ENCODE peak calls at places on chromosomes 6 and 20, in four cellular contexts. One of them, this sample, is unnamed.

GRCh38 chr6:4066029-4066755 is 12.7 kb downstream of the FAM217A start:
- DNase-seq in stimulated activated CD4-positive, alpha-beta T cell treated with anti-CD3 and anti-CD28 coated beads, Interleukin-2, amount 100 ng/mL, for 48 hours: no peak
- DNase-seq in T47D: peak; percentile 34
- DNase-seq in fibroblast of villous mesenchyme: no peak
- DNase-seq in this sample: no peak

GRCh38 chr20:33662172-33662571 is at the start of gene C20orf144:
- DNase-seq in stimulated activated CD4-positive, alpha-beta T cell treated with anti-CD3 and anti-CD28 coated beads, Interleukin-2, amount 100 ng/mL, for 48 hours: no peak
- DNase-seq in T47D: no peak
- DNase-seq in fibroblast of villous mesenchyme: no peak
- DNase-seq in this sample: no peak

GRCh38 chr6:16985484-16986284 is 116.2 kb upstream of the STMND1 start:
- DNase-seq in stimulated activated CD4-positive, alpha-beta T cell treated with anti-CD3 and anti-CD28 coated beads, Interleukin-2, amount 100 ng/mL, for 48 hours: no peak
- DNase-seq in T47D: no peak
- DNase-seq in fibroblast of villous mesenchyme: peak; percentile 92
- DNase-seq in this sample: no peak

GRCh38 chr6:3379482-3380060 is 77.3 kb downstream of the SLC22A23 start:
- DNase-seq in stimulated activated CD4-positive, alpha-beta T cell treated with anti-CD3 and anti-CD28 coated beads, Interleukin-2, amount 100 ng/mL, for 48 hours: no peak
- DNase-seq in T47D: no peak
- DNase-seq in fibroblast of villous mesenchyme: no peak
- DNase-seq in this sample: no peak

GRCh38 chr20:17343091-17343490 is 116.3 kb downstream of the PCSK2 start:
- DNase-seq in stimulated activated CD4-positive, alpha-beta T cell treated with anti-CD3 and anti-CD28 coated beads, Interleukin-2, amount 100 ng/mL, for 48 hours: no peak
- DNase-seq in T47D: no peak
- DNase-seq in fibroblast of villous mesenchyme: no peak
- DNase-seq in this sample: no peak

GRCh38 chr6:37868447-37868825 is 48.9 kb downstream of the ZFAND3 start:
- DNase-seq in stimulated activated CD4-positive, alpha-beta T cell treated with anti-CD3 and anti-CD28 coated beads, Interleukin-2, amount 100 ng/mL, for 48 hours: no peak
- DNase-seq in T47D: no peak
- DNase-seq in fibroblast of villous mesenchyme: peak; percentile 66
- DNase-seq in this sample: no peak

GRCh38 chr20:2984028-2984501 is 59.4 kb upstream of the GNRH2 start:
- DNase-seq in stimulated activated CD4-positive, alpha-beta T cell treated with anti-CD3 and anti-CD28 coated beads, Interleukin-2, amount 100 ng/mL, for 48 hours: no peak
- DNase-seq in T47D: no peak
- DNase-seq in fibroblast of villous mesenchyme: no peak
- DNase-seq in this sample: no peak

GRCh38 chr6:42047220-42047590 is 3.1 kb upstream of the TAF8 start:
- DNase-seq in stimulated activated CD4-positive, alpha-beta T cell treated with anti-CD3 and anti-CD28 coated beads, Interleukin-2, amount 100 ng/mL, for 48 hours: no peak
- DNase-seq in T47D: no peak
- DNase-seq in fibroblast of villous mesenchyme: no peak
- DNase-seq in this sample: no peak

GRCh38 chr20:61986762-61987321 is 78.8 kb downstream of the TAF4 start:
- DNase-seq in stimulated activated CD4-positive, alpha-beta T cell treated with anti-CD3 and anti-CD28 coated beads, Interleukin-2, amount 100 ng/mL, for 48 hours: no peak
- DNase-seq in T47D: no peak
- DNase-seq in fibroblast of villous mesenchyme: no peak
- DNase-seq in this sample: no peak

GRCh38 chr20:37111926-37112455 is 16.2 kb upstream of the RBL1 start:
- DNase-seq in stimulated activated CD4-positive, alpha-beta T cell treated with anti-CD3 and anti-CD28 coated beads, Interleukin-2, amount 100 ng/mL, for 48 hours: no peak
- DNase-seq in T47D: no peak
- DNase-seq in fibroblast of villous mesenchyme: no peak
- DNase-seq in this sample: no peak

GRCh38 chr20:50380697-50381040 is 129.5 kb upstream of the PTPN1 start:
- DNase-seq in stimulated activated CD4-positive, alpha-beta T cell treated with anti-CD3 and anti-CD28 coated beads, Interleukin-2, amount 100 ng/mL, for 48 hours: no peak
- DNase-seq in T47D: peak; percentile 71
- DNase-seq in fibroblast of villous mesenchyme: peak; percentile 80
- DNase-seq in this sample: no peak

GRCh38 chr20:3808544-3808943 is 11.8 kb upstream of the AP5S1 start:
- DNase-seq in stimulated activated CD4-positive, alpha-beta T cell treated with anti-CD3 and anti-CD28 coated beads, Interleukin-2, amount 100 ng/mL, for 48 hours: no peak
- DNase-seq in T47D: no peak
- DNase-seq in fibroblast of villous mesenchyme: no peak
- DNase-seq in this sample: no peak

GRCh38 chr6:111515259-111515658 is 32.2 kb upstream of the REV3L start:
- DNase-seq in stimulated activated CD4-positive, alpha-beta T cell treated with anti-CD3 and anti-CD28 coated beads, Interleukin-2, amount 100 ng/mL, for 48 hours: no peak
- DNase-seq in T47D: no peak
- DNase-seq in fibroblast of villous mesenchyme: no peak
- DNase-seq in this sample: no peak

GRCh38 chr6:27290065-27290849 is 21.8 kb downstream of the POM121L2 start:
- DNase-seq in stimulated activated CD4-positive, alpha-beta T cell treated with anti-CD3 and anti-CD28 coated beads, Interleukin-2, amount 100 ng/mL, for 48 hours: no peak
- DNase-seq in T47D: no peak
- DNase-seq in fibroblast of villous mesenchyme: no peak
- DNase-seq in this sample: no peak

GRCh38 chr6:119283214-119283613 is 66.3 kb downstream of the MAN1A1 start:
- DNase-seq in stimulated activated CD4-positive, alpha-beta T cell treated with anti-CD3 and anti-CD28 coated beads, Interleukin-2, amount 100 ng/mL, for 48 hours: no peak
- DNase-seq in T47D: no peak
- DNase-seq in fibroblast of villous mesenchyme: no peak
- DNase-seq in this sample: no peak

GRCh38 chr6:1009041-1009440 is 302.9 kb upstream of the FOXQ1 start:
- DNase-seq in stimulated activated CD4-positive, alpha-beta T cell treated with anti-CD3 and anti-CD28 coated beads, Interleukin-2, amount 100 ng/mL, for 48 hours: no peak
- DNase-seq in T47D: no peak
- DNase-seq in fibroblast of villous mesenchyme: no peak
- DNase-seq in this sample: no peak

GRCh38 chr6:138372711-138373463 is 4.8 kb upstream of the SMIM28 start:
- DNase-seq in stimulated activated CD4-positive, alpha-beta T cell treated with anti-CD3 and anti-CD28 coated beads, Interleukin-2, amount 100 ng/mL, for 48 hours: no peak
- DNase-seq in T47D: no peak
- DNase-seq in fibroblast of villous mesenchyme: no peak
- DNase-seq in this sample: no peak

GRCh38 chr6:135901776-135902524 is 50.4 kb downstream of the PDE7B start:
- DNase-seq in stimulated activated CD4-positive, alpha-beta T cell treated with anti-CD3 and anti-CD28 coated beads, Interleukin-2, amount 100 ng/mL, for 48 hours: no peak
- DNase-seq in T47D: no peak
- DNase-seq in fibroblast of villous mesenchyme: peak; percentile 93
- DNase-seq in this sample: peak; percentile 78

GRCh38 chr6:158849899-158850806 is 31.0 kb upstream of the EZR start:
- DNase-seq in stimulated activated CD4-positive, alpha-beta T cell treated with anti-CD3 and anti-CD28 coated beads, Interleukin-2, amount 100 ng/mL, for 48 hours: peak; percentile 29
- DNase-seq in T47D: no peak
- DNase-seq in fibroblast of villous mesenchyme: peak; percentile 91
- DNase-seq in this sample: no peak

GRCh38 chr20:48789781-48790544 is 37.8 kb downstream of the PREX1 start:
- DNase-seq in stimulated activated CD4-positive, alpha-beta T cell treated with anti-CD3 and anti-CD28 coated beads, Interleukin-2, amount 100 ng/mL, for 48 hours: no peak
- DNase-seq in T47D: no peak
- DNase-seq in fibroblast of villous mesenchyme: no peak
- DNase-seq in this sample: no peak

GRCh38 chr6:3663081-3663480 is 88.4 kb downstream of the PXDC1 start:
- DNase-seq in stimulated activated CD4-positive, alpha-beta T cell treated with anti-CD3 and anti-CD28 coated beads, Interleukin-2, amount 100 ng/mL, for 48 hours: no peak
- DNase-seq in T47D: no peak
- DNase-seq in fibroblast of villous mesenchyme: no peak
- DNase-seq in this sample: no peak

GRCh38 chr6:149898966-149899365 is 1.1 kb upstream of the RAET1E start:
- DNase-seq in stimulated activated CD4-positive, alpha-beta T cell treated with anti-CD3 and anti-CD28 coated beads, Interleukin-2, amount 100 ng/mL, for 48 hours: no peak
- DNase-seq in T47D: no peak
- DNase-seq in fibroblast of villous mesenchyme: no peak
- DNase-seq in this sample: no peak

GRCh38 chr20:46246527-46246926 is 61.8 kb downstream of the CDH22 start:
- DNase-seq in stimulated activated CD4-positive, alpha-beta T cell treated with anti-CD3 and anti-CD28 coated beads, Interleukin-2, amount 100 ng/mL, for 48 hours: no peak
- DNase-seq in T47D: no peak
- DNase-seq in fibroblast of villous mesenchyme: no peak
- DNase-seq in this sample: no peak

GRCh38 chr6:92967352-92967751 is 452.0 kb downstream of the EPHA7 start:
- DNase-seq in stimulated activated CD4-positive, alpha-beta T cell treated with anti-CD3 and anti-CD28 coated beads, Interleukin-2, amount 100 ng/mL, for 48 hours: no peak
- DNase-seq in T47D: no peak
- DNase-seq in fibroblast of villous mesenchyme: no peak
- DNase-seq in this sample: no peak

GRCh38 chr20:44217342-44218092 is 6.9 kb upstream of the OSER1 start:
- DNase-seq in stimulated activated CD4-positive, alpha-beta T cell treated with anti-CD3 and anti-CD28 coated beads, Interleukin-2, amount 100 ng/mL, for 48 hours: peak; percentile 66
- DNase-seq in T47D: peak; percentile 58
- DNase-seq in fibroblast of villous mesenchyme: peak; percentile 67
- DNase-seq in this sample: peak; percentile 69

GRCh38 chr6:123117145-123117908 is 121.3 kb downstream of the CLVS2 start:
- DNase-seq in stimulated activated CD4-positive, alpha-beta T cell treated with anti-CD3 and anti-CD28 coated beads, Interleukin-2, amount 100 ng/mL, for 48 hours: no peak
- DNase-seq in T47D: no peak
- DNase-seq in fibroblast of villous mesenchyme: no peak
- DNase-seq in this sample: no peak

This sample was measured in heart right ventricle.